ENCODE peak calls at places on chromosome 13, in ten cellular contexts. S is right atrium auricular region; O is transverse colon; Y is testis; B is psoas muscle; L is cardiac muscle cell; Q is A549; Z is GM23248; J is PC-9; T is CD4-positive, alpha-beta memory T cell. V is an unnamed sample.

GRCh38 chr13:25116044-25116443 is 20.1 kb downstream of the PABPC3 start:
- DNase-seq in S (no peak), O (no peak), Y (no peak), B (no peak), L (no peak), Q (no peak), Z (no peak), J (peak; percentile 68), T (no peak), V (no peak)

GRCh38 chr13:100363351-100363750 is 225.2 kb downstream of the GGACT start:
- DNase-seq in S (no peak), O (no peak), Y (no peak), B (no peak), L (no peak), Q (peak; percentile 35), Z (peak; percentile 54), J (peak; percentile 58), T (no peak), V (no peak)

GRCh38 chr13:107124129-107124718 is 556.3 kb upstream of the ARGLU1 start:
- DNase-seq in S (no peak), O (no peak), Y (no peak), B (no peak), L (peak; percentile 38), Q (peak; percentile 0), Z (peak; percentile 34), J (peak; percentile 37), T (no peak), V (no peak)

GRCh38 chr13:33728271-33729037 is 89.5 kb upstream of the RFC3 start:
- DNase-seq in S (peak; percentile 81), O (peak; percentile 8), Y (no peak), B (peak; percentile 26), L (no peak), Q (peak; percentile 18), Z (peak; percentile 26), J (no peak), T (no peak), V (peak; percentile 90)

GRCh38 chr13:34065915-34066314 is 248.0 kb downstream of the RFC3 start:
- DNase-seq in S (no peak), O (no peak), Y (no peak), B (no peak), L (no peak), Q (no peak), Z (no peak), J (peak; percentile 94), T (no peak), V (no peak)

GRCh38 chr13:21435710-21436151 is 23.4 kb downstream of the ZDHHC20 start:
- DNase-seq in S (peak; percentile 76), O (peak; percentile 63), Y (peak; percentile 84), B (peak; percentile 38), L (no peak), Q (peak; percentile 58), Z (peak; percentile 94), J (peak; percentile 60), T (peak; percentile 12), V (peak; percentile 65)

GRCh38 chr13:35714588-35714987 is 238.1 kb upstream of the MAB21L1 start:
- DNase-seq in S (no peak), O (no peak), Y (no peak), B (peak; percentile 36), L (no peak), Q (no peak), Z (no peak), J (no peak), T (no peak), V (peak; percentile 76)

GRCh38 chr13:46572758-46573384 is 19.9 kb downstream of the LRCH1 start:
- DNase-seq in S (no peak), O (no peak), Y (no peak), B (no peak), L (no peak), Q (no peak), Z (no peak), J (no peak), T (no peak), V (no peak)

GRCh38 chr13:71218960-71219359 is 648.0 kb downstream of the DACH1 start:
- DNase-seq in S (no peak), O (no peak), Y (no peak), B (no peak), L (peak; percentile 3), Q (peak; percentile 12), Z (no peak), J (no peak), T (no peak), V (no peak)

GRCh38 chr13:36288794-36289391 is 8.7 kb downstream of the CCDC169 start:
- DNase-seq in S (no peak), O (no peak), Y (no peak), B (no peak), L (peak; percentile 2), Q (no peak), Z (no peak), J (no peak), T (no peak), V (no peak)

GRCh38 chr13:106990594-106990993 is 422.7 kb upstream of the ARGLU1 start:
- DNase-seq in S (no peak), O (no peak), Y (no peak), B (no peak), L (no peak), Q (no peak), Z (no peak), J (no peak), T (no peak), V (no peak)

GRCh38 chr13:113876341-113877148 is 12.7 kb upstream of the GAS6 start:
- DNase-seq in S (peak; percentile 23), O (no peak), Y (no peak), B (no peak), L (no peak), Q (no peak), Z (no peak), J (no peak), T (peak; percentile 37), V (no peak)

GRCh38 chr13:23160241-23161175 is 20.3 kb upstream of the SGCG start:
- DNase-seq in S (no peak), O (no peak), Y (no peak), B (peak; percentile 23), L (peak; percentile 45), Q (no peak), Z (peak; percentile 67), J (no peak), T (no peak), V (no peak)

GRCh38 chr13:23159205-23159586 is 21.6 kb upstream of the SGCG start:
- DNase-seq in S (no peak), O (no peak), Y (peak; percentile 66), B (peak; percentile 47), L (peak; percentile 66), Q (peak; percentile 42), Z (peak; percentile 72), J (no peak), T (no peak), V (peak; percentile 32)

GRCh38 chr13:23161176-23161825 is 19.5 kb upstream of the SGCG start:
- DNase-seq in S (no peak), O (no peak), Y (no peak), B (no peak), L (no peak), Q (no peak), Z (peak; percentile 67), J (no peak), T (no peak), V (no peak)

DNA sequence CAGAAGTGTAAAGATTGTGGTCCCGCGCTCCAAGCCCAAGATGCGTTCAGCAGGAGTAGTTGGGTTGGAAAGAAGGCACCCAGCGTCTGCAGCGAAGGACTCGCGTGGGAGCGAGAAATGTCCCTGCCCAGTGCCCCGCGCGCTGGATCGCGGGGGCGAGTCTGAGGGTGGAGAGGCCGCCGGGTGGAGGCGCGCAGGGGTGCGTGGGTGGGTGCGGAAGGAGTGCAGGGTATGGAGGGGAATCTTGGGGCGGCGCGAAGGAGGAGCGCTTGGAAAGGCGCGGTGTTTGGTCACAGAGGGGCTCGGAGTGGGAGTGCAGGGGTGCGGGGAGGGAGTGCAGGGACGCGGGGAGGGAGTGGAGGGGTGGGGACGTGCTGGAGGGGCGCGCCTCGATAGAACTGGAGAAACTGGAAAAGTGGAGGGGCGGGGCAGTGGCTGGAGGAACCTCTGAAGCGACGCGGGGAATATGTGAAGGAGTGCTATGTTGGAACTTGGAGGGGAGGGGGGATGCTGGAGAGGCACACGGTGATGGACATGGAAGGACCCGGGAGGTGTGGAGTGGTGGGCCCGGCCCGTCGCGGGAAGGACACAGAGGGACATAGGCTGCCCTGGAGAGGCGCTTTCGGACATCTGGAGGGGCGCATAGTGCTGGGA is 21.1 kb upstream of the SGCG start:
- DNase-seq in S (no peak), O (no peak), Y (no peak), B (no peak), L (no peak), Q (no peak), Z (peak; percentile 29), J (no peak), T (no peak), V (peak; percentile 51)
- H3K4me3 ChIP-seq in S (peak overlapping the region; percentile 53), O (no peak overlapping the region), Y (peak overlapping the region; percentile 48), B (peak overlapping the region; percentile 68), L (peak overlapping the region; percentile 56), Q (peak overlapping the region; percentile 41), Z (peak overlapping the region; percentile 79), J (no peak overlapping the region), T (no peak overlapping the region), V (peak overlapping the region; percentile 45)

DNA sequence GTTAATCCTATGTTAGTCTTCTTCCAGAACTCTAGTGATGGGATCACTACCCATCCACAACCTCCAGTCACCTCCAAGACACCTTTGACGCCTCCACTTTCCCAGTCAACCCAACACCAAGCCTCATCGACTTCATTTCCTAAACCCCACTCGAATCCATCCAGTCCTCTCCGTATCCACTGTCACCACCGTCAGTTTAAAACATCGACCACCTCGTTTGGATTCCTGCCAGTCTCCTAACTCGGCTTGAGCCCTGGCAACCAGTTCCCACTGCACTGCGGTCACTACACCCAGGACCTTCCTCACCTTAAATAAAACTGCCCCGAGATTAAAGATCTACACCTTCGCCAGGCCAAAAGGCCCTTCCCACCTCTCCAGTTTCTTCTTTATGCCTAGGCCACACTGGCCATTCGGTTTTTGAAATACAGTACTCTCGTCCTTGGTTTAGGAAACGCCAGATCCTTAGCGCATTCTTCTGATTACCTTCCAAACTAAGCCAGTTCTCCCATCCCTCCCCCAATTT is 1.2 kb downstream of the MTIF3 start:
- DNase-seq in S (no peak), O (no peak), Y (peak; percentile 26), B (no peak), L (no peak), Q (no peak), Z (no peak), J (no peak), T (no peak), V (no peak)
- H3K4me1 ChIP-seq in S (peaks cover 35% of the 10 kb centered on the region), O (peaks cover 20% of the 10 kb centered on the region), Y (peaks cover 22% of the 10 kb centered on the region), B (peaks cover 38% of the 10 kb centered on the region), L (no peaks in the 10 kb centered on the region), Q (peaks cover 11% of the 10 kb centered on the region), Z (peaks cover 4% of the 10 kb centered on the region), J (peaks cover 25% of the 10 kb centered on the region), T (peaks cover 66% of the 10 kb centered on the region), V (peaks cover 7% of the 10 kb centered on the region)

DNA sequence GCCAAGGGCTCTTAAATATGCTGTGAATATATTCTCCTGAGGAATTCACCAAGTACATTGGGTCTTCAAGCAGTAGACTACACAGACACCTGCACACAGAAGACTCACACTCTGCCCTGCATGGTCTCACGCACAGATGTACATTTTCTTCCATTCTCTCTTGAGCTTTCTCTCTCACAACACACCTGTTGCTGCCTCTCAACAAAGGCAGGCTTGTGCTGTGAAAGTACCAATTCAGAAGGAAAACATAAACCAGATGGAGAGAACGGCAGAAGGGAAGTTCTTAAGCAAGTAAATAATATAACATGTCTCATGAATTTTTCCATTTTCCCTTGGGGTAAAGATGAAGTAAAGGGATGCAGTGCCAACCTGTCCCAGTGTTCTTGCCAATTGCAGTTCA is 174.6 kb downstream of the DLEU7 start:
- DNase-seq in S (no peak), O (no peak), Y (no peak), B (no peak), L (no peak), Q (no peak), Z (no peak), J (no peak), T (no peak), V (no peak)
- H3K4me3 ChIP-seq in S (no peak overlapping the region), O (no peak overlapping the region), Y (no peak overlapping the region), B (no peak overlapping the region), L (no peak overlapping the region), Q (no peak overlapping the region), Z (no peak overlapping the region), J (no peak overlapping the region), T (no peak overlapping the region), V (no peak overlapping the region)

GRCh38 chr13:94703271-94703670 is 9.1 kb downstream of the SOX21 start:
- DNase-seq in S (no peak), O (no peak), Y (no peak), B (no peak), L (no peak), Q (no peak), Z (no peak), J (no peak), T (no peak), V (no peak)
- H3K4me1 ChIP-seq in S (peaks cover 6% of the 10 kb centered on the region), O (peaks cover 6% of the 10 kb centered on the region), Y (no peaks in the 10 kb centered on the region), B (peaks cover 6% of the 10 kb centered on the region), L (no peaks in the 10 kb centered on the region), Q (no peaks in the 10 kb centered on the region), Z (no peaks in the 10 kb centered on the region), J (no peaks in the 10 kb centered on the region), T (peaks cover 10% of the 10 kb centered on the region), V (peaks cover 2% of the 10 kb centered on the region)

V was measured in right cardiac atrium.